ENCODE peak calls at places on chromosomes 6 and 20, in nine cellular contexts. M is cardiac muscle cell, R is upper lobe of right lung, C is coronary artery, A is body of pancreas, X is IMR-90, I is sigmoid colon, E is breast epithelium, O is heart right ventricle. Q is an unnamed sample.

GRCh38 chr20:44863661-44864060 is 21.8 kb upstream of the YWHAB start:
- DNase-seq in A (no peak), C (no peak), R (no peak), E (no peak), O (no peak), M (peak; percentile 30), X (no peak), I (no peak), Q (no peak)

GRCh38 chr6:152380993-152381898 is 255.9 kb downstream of the SYNE1 start:
- DNase-seq in E (peak; percentile 63), M (peak; percentile 88), O (peak; percentile 86), A (peak; percentile 84), C (peak; percentile 93), X (peak; percentile 97), I (peak; percentile 95), R (peak; percentile 77), Q (peak; percentile 58)

GRCh38 chr6:47392251-47392650 is 82.5 kb upstream of the TNFRSF21 start:
- DNase-seq in X (no peak), A (no peak), M (no peak), E (no peak), R (no peak), C (no peak), I (no peak), O (no peak), Q (no peak)

GRCh38 chr20:58173930-58174707 is 54.3 kb downstream of the ANKRD60 start:
- DNase-seq in O (peak; percentile 9), E (no peak), M (no peak), C (no peak), I (no peak), A (no peak), R (no peak), X (no peak), Q (no peak)

GRCh38 chr20:57948177-57948955 is 238.6 kb upstream of the PMEPA1 start:
- DNase-seq in M (no peak), C (no peak), A (no peak), E (no peak), O (no peak), X (no peak), I (no peak), R (no peak), Q (no peak)

GRCh38 chr6:28161410-28162079 is 19.9 kb downstream of the ZKSCAN8 start:
- DNase-seq in R (peak; percentile 90), E (peak; percentile 22), O (peak; percentile 52), X (peak; percentile 68), I (peak; percentile 79), M (peak; percentile 42), A (peak; percentile 71), C (peak; percentile 82), Q (peak; percentile 77)

GRCh38 chr6:14037402-14038277 is 79.9 kb upstream of the CD83 start:
- DNase-seq in M (no peak), X (peak; percentile 80), C (no peak), O (no peak), A (no peak), R (no peak), E (no peak), I (no peak), Q (no peak)

GRCh38 chr20:33839591-33839990 is 28.4 kb downstream of the CHMP4B start:
- DNase-seq in M (peak; percentile 33), X (no peak), C (no peak), O (peak; percentile 62), E (no peak), R (no peak), I (no peak), A (peak; percentile 81), Q (no peak)

GRCh38 chr6:35312763-35313125 is 15.1 kb downstream of the DEF6 start:
- DNase-seq in R (no peak), A (no peak), C (no peak), X (no peak), E (no peak), M (no peak), I (no peak), O (no peak), Q (no peak)

GRCh38 chr6:35311390-35312075 is 13.9 kb downstream of the DEF6 start:
- DNase-seq in R (no peak), I (no peak), A (no peak), X (no peak), M (no peak), C (peak; percentile 64), O (no peak), E (no peak), Q (no peak)

GRCh38 chr6:35310265-35310831 is 12.7 kb downstream of the DEF6 start:
- DNase-seq in O (no peak), E (no peak), C (peak; percentile 55), X (no peak), M (no peak), A (no peak), R (no peak), I (no peak), Q (no peak)

GRCh38 chr6:35309611-35310264 is 12.1 kb downstream of the DEF6 start:
- DNase-seq in R (no peak), I (peak; percentile 55), X (no peak), C (peak; percentile 50), M (no peak), E (no peak), A (no peak), O (no peak), Q (no peak)

GRCh38 chr6:35312076-35312762 is 14.6 kb downstream of the DEF6 start:
- DNase-seq in M (no peak), A (no peak), C (no peak), I (no peak), O (no peak), E (no peak), R (no peak), X (no peak), Q (no peak)
- H3K27ac ChIP-seq in M (no peak overlapping the region), A (no peak overlapping the region), C (peak overlapping the region; percentile 41), I (no peak overlapping the region), O (no peak overlapping the region), E (no peak overlapping the region), R (peak overlapping the region; percentile 65), X (no peak overlapping the region), Q (no peak overlapping the region)

GRCh38 chr6:89413006-89413400 is 930 bp upstream of the RRAGD start:
- DNase-seq in X (no peak), A (peak; percentile 43), I (no peak), E (peak; percentile 62), M (no peak), R (no peak), C (no peak), O (no peak), Q (no peak)

GRCh38 chr6:89411269-89412070 is 603 bp downstream of the RRAGD start:
- DNase-seq in R (peak; percentile 79), M (peak; percentile 85), X (no peak), C (peak; percentile 77), I (peak; percentile 72), O (peak; percentile 19), A (peak; percentile 29), E (peak; percentile 22), Q (no peak)

GRCh38 chr6:89414215-89414614 is 2.1 kb upstream of the RRAGD start:
- DNase-seq in I (no peak), M (peak; percentile 54), C (no peak), O (no peak), A (no peak), X (no peak), E (no peak), R (no peak), Q (no peak)

GRCh38 chr6:89411019-89411268 is 1.1 kb downstream of the RRAGD start:
- DNase-seq in R (no peak), E (no peak), M (no peak), A (peak; percentile 37), X (no peak), O (no peak), C (no peak), I (peak; percentile 68), Q (no peak)

DNA sequence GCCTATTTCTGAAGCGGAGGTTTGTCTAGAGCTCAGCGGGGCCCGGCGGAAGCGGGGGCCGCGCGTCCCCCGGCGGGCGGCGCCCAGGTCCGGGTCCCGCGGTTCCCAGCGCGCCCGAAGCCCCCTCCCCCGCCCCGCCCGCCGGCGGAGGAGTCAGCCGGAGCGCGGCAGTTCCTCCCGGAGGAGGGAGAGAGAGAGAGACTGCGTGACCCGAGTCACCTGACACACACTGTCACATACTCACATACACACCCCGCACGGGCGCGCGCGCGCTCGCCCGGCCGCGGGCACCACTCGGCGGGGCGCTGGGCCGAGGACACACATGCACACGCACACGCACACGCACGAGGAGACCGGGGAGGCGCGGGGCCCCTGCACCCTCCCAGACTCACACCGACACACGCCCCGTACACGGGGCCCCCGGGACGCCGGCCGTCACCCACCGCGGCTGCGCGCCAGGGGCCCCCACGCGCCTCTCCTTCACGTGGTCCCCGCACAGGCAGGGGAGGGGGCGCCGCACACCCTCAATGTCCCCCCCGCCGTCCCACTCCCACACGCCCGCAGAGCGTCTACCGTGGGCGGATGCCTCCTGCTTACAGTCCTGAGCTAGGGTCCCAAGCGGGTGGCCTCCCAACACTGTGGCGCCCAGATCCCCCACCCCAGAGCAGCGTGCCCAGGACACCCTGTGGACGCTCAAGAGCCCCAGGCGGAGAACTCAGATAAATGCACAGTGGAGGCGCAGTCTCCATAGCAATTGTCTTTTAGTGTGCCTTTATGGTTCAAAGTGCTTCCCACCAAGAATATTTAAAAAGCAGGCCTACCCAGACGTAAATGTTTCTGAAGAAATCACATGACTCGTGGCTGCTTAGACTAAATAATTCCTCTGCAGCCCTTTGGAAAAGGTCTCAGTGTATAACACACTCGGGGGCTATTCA is at the start of gene RRAGD:
- DNase-seq in R (peak; percentile 90), M (peak; percentile 87), O (peak; percentile 64), E (peak; percentile 65), A (peak; percentile 72), I (peak; percentile 86), C (peak; percentile 80), X (no peak), Q (no peak)
- TF ChIP-seq CTCF in R (no peak), M (no peak), O (no peak), E (no peak), A (no peak), I (no peak), C (no peak), X (no peak), Q (no peak)

DNA sequence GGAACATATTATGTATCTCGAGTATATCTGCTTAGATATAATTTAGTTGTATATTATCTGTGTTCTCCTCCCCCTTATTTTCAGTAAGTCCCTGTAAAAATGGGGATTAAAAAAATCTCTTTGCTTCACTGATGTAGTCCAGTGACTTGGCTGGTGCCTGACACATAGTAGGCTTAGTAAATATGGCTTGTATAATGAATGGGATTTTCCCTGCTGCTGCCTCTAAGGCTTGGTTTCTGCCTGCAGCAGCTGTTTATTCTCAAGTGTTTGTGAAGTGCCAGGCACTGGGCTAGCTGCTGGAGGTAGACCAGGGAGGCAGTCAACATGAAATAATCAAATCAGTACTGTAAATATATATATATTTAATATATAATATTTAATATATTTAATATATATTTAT is 1.6 kb upstream of the ZFP64 start:
- DNase-seq in R (no peak), A (no peak), I (no peak), M (peak; percentile 19), O (no peak), E (no peak), C (no peak), X (no peak), Q (no peak)
- H3K4me3 ChIP-seq in R (no peak overlapping the region), A (no peak overlapping the region), I (no peak overlapping the region), M (no peak overlapping the region), O (no peak overlapping the region), E (no peak overlapping the region), C (no peak overlapping the region), X (no peak overlapping the region), Q (no peak overlapping the region)

DNA sequence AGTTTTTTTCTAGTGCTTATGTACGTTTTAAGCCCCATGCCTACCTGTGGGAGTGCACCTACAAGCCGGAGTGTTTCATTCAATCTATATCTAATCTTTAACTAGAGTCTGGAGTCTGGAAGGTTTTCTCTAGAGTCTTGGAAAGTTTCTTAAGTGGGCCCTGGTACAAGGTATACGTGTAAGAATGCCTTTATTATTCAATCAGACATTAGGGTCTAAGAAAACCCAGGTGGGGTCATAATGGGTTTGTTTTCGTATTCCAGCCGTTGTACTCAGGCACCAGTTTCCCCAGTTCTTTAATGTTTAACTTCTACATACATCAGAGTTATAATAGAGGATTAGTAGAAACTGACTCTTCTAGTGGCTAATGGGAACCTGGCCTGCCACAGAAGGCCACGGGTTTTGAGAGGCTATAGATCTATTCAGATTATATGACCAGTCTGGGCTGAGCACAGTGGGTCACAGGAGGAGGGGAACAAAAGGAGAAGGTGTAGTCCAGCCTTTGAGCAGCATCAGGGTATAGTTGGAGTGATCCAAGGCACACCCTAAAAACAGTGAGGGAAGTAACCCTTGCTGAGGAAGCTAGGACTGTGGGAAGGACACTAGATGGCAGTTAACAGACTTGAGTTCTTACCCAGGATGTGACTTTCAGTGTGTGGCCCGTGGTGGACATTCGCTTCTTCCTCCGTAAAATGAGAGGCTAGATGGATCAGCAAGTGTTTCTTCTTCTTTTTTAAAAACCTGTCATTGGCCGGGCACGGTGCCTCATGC is 15.5 kb downstream of the FAM83B start:
- DNase-seq in M (no peak), A (no peak), R (no peak), C (no peak), X (no peak), O (no peak), E (no peak), I (no peak), Q (no peak)
- H3K27ac ChIP-seq in M (peak overlapping the region; percentile 0), A (no peak overlapping the region), R (no peak overlapping the region), C (no peak overlapping the region), X (no peak overlapping the region), O (no peak overlapping the region), E (no peak overlapping the region), I (no peak overlapping the region), Q (no peak overlapping the region)